ENCODE peak calls at places on chromosomes 16 and 17, in four cellular contexts. T is GM12878, F is K562, N is HepG2. J is an unnamed sample.

GRCh38 chr17:56499799-56500388 is 93.6 kb upstream of the NOG start:
- DNase-seq in T (no peak), F (peak), N (peak), J (peak)

GRCh38 chr16:84055801-84056634 is 13.4 kb upstream of the SLC38A8 start:
- DNase-seq in T (no peak), F (peak), N (no peak), J (no peak)

GRCh38 chr16:29820730-29821662 is 734 bp downstream of the MVP start:
- DNase-seq in T (peak), F (no peak), N (no peak), J (peak)

GRCh38 chr17:20008242-20009051 is 712 bp upstream of the SPECC1 start:
- DNase-seq in T (no peak), F (peak), N (no peak), J (peak)

GRCh38 chr17:22703204-22703603 is 1010.9 kb downstream of the KCNJ18 start:
- DNase-seq in T (no peak), F (peak), N (no peak), J (no peak)

GRCh38 chr17:73988110-73988509 is 215.4 kb upstream of the RPL38 start:
- DNase-seq in T (no peak), F (no peak), N (no peak), J (no peak)

GRCh38 chr17:17044846-17045561 is 2.7 kb downstream of the MPRIP start:
- DNase-seq in T (peak), F (peak), N (no peak), J (peak)

GRCh38 chr16:67917852-67918236 is 13.8 kb downstream of the CTRL start:
- DNase-seq in T (no peak), F (peak), N (peak), J (peak)

GRCh38 chr16:70778901-70779309 is 22.1 kb downstream of the VAC14 start:
- DNase-seq in T (no peak), F (peak), N (peak), J (peak)

GRCh38 chr16:87464691-87465300 is 28.0 kb downstream of the ZCCHC14 start:
- DNase-seq in T (no peak), F (peak), N (no peak), J (no peak)

GRCh38 chr16:23499801-23500200 is 10.5 kb downstream of the GGA2 start:
- DNase-seq in T (no peak), F (no peak), N (no peak), J (no peak)

GRCh38 chr16:20866161-20866772 is 33.9 kb downstream of the DCUN1D3 start:
- DNase-seq in T (no peak), F (peak), N (peak), J (peak)

GRCh38 chr17:61475726-61476125 is 23.5 kb downstream of the TBX4 start:
- DNase-seq in T (no peak), F (no peak), N (no peak), J (no peak)

GRCh38 chr16:84271037-84271436 is 23.6 kb upstream of the WFDC1 start:
- DNase-seq in T (no peak), F (no peak), N (no peak), J (no peak)

GRCh38 chr17:57666946-57667345 is 78.2 kb downstream of the CCDC182 start:
- DNase-seq in T (no peak), F (no peak), N (no peak), J (no peak)

GRCh38 chr16:1244881-1245280 is 4.4 kb downstream of the TPSAB1 start:
- DNase-seq in T (no peak), F (no peak), N (no peak), J (no peak)
- TF ChIP-seq HDAC2 in T (no peak), F (no peak), N (no peak), J (no peak)

DNA sequence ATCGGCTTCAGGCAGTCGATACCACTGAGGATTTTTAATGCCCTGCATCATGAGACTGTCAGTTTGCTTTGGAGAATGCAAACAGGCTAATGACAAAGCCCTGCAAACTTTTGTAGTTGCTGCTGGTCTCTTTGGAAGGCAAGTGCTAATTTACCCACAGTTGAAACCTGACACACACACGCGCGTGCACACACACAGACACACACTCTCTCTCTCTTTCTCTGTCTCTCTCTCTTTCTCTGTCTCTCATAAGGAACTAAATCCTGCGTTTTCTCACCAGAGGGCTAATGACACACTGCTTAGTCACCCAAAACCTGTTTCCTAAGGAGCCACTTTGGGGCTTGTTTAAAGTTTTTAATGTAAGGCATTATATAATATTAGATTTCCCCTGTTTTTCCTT is 110.9 kb downstream of the WWOX start:
- DNase-seq in T (no peak), F (no peak), N (no peak), J (no peak)
- TF ChIP-seq KDM1A in T (no peak), F (no peak), N (no peak), J (no peak)

GRCh38 chr16:59913666-59914065 is 1179.5 kb upstream of the GOT2 start:
- DNase-seq in T (no peak), F (no peak), N (no peak), J (no peak)

GRCh38 chr16:59905628-59906027 is 1171.5 kb upstream of the GOT2 start:
- DNase-seq in T (no peak), F (no peak), N (no peak), J (peak)

GRCh38 chr16:59907671-59908070 is 1173.6 kb upstream of the GOT2 start:
- DNase-seq in T (no peak), F (no peak), N (no peak), J (no peak)

GRCh38 chr16:59905131-59905530 is 1171.0 kb upstream of the GOT2 start:
- DNase-seq in T (no peak), F (no peak), N (no peak), J (no peak)

DNA sequence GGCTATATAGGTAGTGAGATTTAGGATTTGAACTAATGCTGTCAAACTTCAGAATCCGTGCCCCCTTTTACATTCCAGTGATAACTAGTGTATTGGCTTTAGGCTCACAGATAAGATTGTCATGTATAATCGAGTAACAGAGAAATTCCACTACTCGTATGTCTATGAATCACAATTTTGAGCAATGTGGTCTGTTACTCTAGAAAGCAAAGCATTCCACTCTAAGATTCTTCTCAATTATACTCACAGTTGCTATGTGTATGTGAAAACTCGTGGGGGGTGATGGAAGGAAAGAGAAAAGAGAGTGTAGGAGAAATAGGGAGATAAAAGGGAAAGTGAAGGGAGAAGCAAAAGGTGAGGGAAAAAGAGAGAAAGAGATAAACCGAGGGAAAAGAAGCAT is 1175.1 kb upstream of the GOT2 start:
- DNase-seq in T (no peak), F (no peak), N (no peak), J (no peak)
- TF ChIP-seq MYC in T (no peak), F (no peak), N (no peak), J (no peak)

GRCh38 chr17:70071620-70072019 is 3.4 kb upstream of the KCNJ16 start:
- DNase-seq in T (no peak), F (no peak), N (no peak), J (no peak)

GRCh38 chr17:70074236-70074830 is 692 bp upstream of the KCNJ16 start:
- DNase-seq in T (no peak), F (no peak), N (no peak), J (no peak)

GRCh38 chr17:70073799-70074198 is 1.2 kb upstream of the KCNJ16 start:
- DNase-seq in T (no peak), F (no peak), N (no peak), J (no peak)

GRCh38 chr17:70073326-70073725 is 1.7 kb upstream of the KCNJ16 start:
- DNase-seq in T (no peak), F (no peak), N (no peak), J (no peak)

DNA sequence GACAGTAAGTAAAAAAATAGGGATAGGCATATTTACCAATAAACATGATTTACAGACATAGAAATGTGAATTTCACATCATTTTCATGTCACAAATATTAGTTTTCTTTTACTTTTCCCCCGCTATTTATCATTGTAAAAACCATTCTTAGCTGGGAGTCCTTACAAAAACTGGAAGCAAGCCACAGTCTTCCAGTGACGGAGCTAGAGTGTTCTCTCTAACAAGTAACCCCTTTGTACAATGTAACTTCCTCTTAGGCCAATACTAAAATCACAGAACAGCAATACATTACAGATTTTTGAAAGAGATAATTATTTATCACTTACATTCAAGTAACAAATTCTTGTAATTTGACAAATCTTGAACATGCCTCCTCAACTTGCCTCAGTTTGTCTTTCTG is 2.1 kb upstream of the KCNJ16 start:
- DNase-seq in T (no peak), F (no peak), N (no peak), J (no peak)
- TF ChIP-seq HDAC2 in T (no peak), F (no peak), N (no peak), J (no peak)

GRCh38 chr17:28563475-28563874 is 7.8 kb downstream of the PIGS start:
- DNase-seq in T (no peak), F (no peak), N (peak), J (peak)
- TF ChIP-seq KDM1A in T (no peak), F (no peak), N (no peak), J (no peak)

GRCh38 chr17:51833620-51834019 is 324.9 kb downstream of the CA10 start:
- DNase-seq in T (no peak), F (no peak), N (no peak), J (no peak)
- TF ChIP-seq MYC in T (no peak), F (no peak), N (no peak), J (no peak)

GRCh38 chr16:56401482-56401881 is 23.9 kb downstream of the AMFR start:
- DNase-seq in T (no peak), F (peak), N (peak), J (peak)
- TF ChIP-seq HDAC2 in T (no peak), F (no peak), N (no peak), J (no peak)

DNA sequence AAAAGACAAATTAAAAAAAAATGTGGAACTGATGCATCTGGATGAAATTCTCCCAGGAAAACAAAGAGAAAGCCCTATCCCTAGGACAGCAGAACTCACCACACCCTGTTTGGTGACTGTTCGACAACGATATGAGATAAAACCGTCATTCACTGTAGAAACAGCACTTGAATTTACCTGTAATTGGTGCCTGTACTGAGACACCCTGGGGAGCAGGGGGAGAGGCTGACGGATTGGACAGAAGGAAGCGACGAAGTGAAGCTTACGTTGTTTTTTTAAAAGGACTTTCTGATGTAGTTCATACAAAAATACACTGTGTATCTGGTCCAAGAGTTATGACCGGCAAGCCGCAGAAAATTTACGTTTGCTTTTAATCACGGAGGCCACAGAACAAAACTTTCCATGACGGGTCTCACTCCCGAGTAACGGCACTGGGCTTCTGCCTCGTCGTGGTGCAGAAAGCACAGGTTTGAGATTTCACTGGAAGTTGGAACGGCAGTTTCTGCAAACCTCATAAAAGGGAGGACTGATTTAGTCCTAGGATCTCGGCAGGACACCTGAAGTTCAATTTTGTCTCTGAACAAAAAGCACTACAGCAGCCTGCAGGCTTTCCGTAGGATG is 9.7 kb downstream of the NXN start:
- DNase-seq in T (no peak), F (peak), N (no peak), J (no peak)
- TF ChIP-seq KDM1A in T (no peak), F (no peak), N (no peak), J (no peak)

DNA sequence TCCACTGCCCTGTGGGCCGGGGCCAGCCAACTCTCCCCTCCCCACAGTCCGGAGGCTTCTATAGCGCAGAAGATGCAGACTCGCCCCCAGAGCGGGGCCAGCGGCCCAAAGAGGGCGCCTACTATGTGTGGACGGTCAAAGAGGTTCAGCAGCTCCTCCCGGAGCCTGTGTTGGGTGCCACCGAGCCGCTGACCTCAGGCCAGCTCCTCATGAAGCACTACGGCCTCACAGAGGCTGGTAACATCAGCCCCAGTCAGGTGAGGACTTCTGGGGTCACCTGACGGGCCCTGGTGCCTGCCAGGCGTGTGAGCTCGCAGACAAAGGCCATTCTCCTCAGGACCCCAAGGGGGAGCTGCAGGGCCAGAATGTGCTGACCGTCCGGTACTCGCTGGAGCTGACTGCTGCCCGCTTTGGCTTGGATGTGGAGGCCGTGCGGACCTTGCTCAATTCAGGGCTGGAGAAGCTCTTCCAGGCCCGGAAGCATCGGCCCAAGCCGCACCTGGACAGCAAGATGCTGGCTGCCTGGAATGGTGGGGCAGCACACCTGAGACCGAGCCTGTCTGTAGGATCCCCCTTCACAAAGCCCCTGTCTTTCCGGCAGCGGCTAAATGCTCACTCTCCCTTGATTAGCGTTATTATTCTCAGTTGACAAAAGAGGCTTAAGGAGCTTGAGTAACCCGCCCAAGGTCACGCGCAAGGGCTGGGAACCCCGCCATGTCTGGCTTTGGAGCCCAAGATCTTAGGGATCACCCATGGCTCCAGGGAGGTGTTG is 3.9 kb downstream of the SPATA20 start:
- DNase-seq in T (no peak), F (peak), N (peak), J (peak)
- TF ChIP-seq MYC in T (no peak), F (no peak), N (no peak), J (no peak)

GRCh38 chr17:4950075-4950756 is 703 bp upstream of the ENO3 start:
- DNase-seq in T (no peak), F (peak), N (peak), J (peak)

GRCh38 chr17:4949321-4950074 is 1.2 kb upstream of the PFN1 start:
- DNase-seq in T (no peak), F (peak), N (peak), J (peak)

GRCh38 chr17:4947411-4948165 is 742 bp downstream of the PFN1 start:
- DNase-seq in T (no peak), F (peak), N (peak), J (peak)

GRCh38 chr17:4948166-4948996 is at the start of gene PFN1:
- DNase-seq in T (peak), F (peak), N (peak), J (peak)

GRCh38 chr17:4948997-4949320 is 629 bp upstream of the PFN1 start:
- DNase-seq in T (no peak), F (peak), N (peak), J (peak)
- TF ChIP-seq HDAC2 in T (no peak), F (no peak), N (no peak), J (no peak)